ENCODE peak calls at places on chromosomes 6 and 20, in six cellular contexts. O, A, J, N, B and M are unnamed samples.

GRCh38 chr6:158611600-158612041 is 32.9 kb downstream of the DYNLT1 start:
- DNase-seq in O (peak; percentile 12), A (peak; percentile 88), J (no peak), N (no peak), B (peak; percentile 69), M (peak; percentile 96)

GRCh38 chr6:110517601-110518280 is 41.3 kb upstream of the SLC22A16 start:
- DNase-seq in O (no peak), A (no peak), J (no peak), N (no peak), B (no peak), M (no peak)

GRCh38 chr6:4603291-4603690 is 172.9 kb upstream of the CDYL start:
- DNase-seq in O (no peak), A (no peak), J (peak; percentile 67), N (peak; percentile 92), B (no peak), M (no peak)

GRCh38 chr6:39824030-39824926 is 32.1 kb downstream of the DAAM2 start:
- DNase-seq in O (no peak), A (peak; percentile 51), J (no peak), N (no peak), B (no peak), M (peak; percentile 42)

GRCh38 chr6:31304683-31305082 is 32.8 kb upstream of the HLA-C start:
- DNase-seq in O (no peak), A (no peak), J (peak; percentile 2), N (no peak), B (no peak), M (no peak)

GRCh38 chr6:161434921-161435411 is 161.1 kb upstream of the AGPAT4 start:
- DNase-seq in O (no peak), A (no peak), J (peak; percentile 95), N (peak; percentile 54), B (no peak), M (no peak)

GRCh38 chr20:63073051-63073737 is 66.4 kb upstream of the BHLHE23 start:
- DNase-seq in O (no peak), A (no peak), J (no peak), N (no peak), B (no peak), M (no peak)

GRCh38 chr6:37480951-37481597 is 18.6 kb downstream of the CCDC167 start:
- DNase-seq in O (no peak), A (no peak), J (no peak), N (no peak), B (no peak), M (no peak)

GRCh38 chr20:10665027-10665561 is 8.7 kb downstream of the JAG1 start:
- DNase-seq in O (no peak), A (peak; percentile 13), J (peak; percentile 33), N (no peak), B (no peak), M (no peak)

GRCh38 chr6:121435444-121436069 is at the start of gene GJA1:
- DNase-seq in O (peak; percentile 65), A (peak; percentile 82), J (peak; percentile 86), N (peak; percentile 93), B (peak; percentile 67), M (peak; percentile 97)

GRCh38 chr6:87483929-87484328 is 11.2 kb downstream of the SLC35A1 start:
- DNase-seq in O (peak; percentile 11), A (peak; percentile 89), J (peak; percentile 43), N (peak; percentile 71), B (peak; percentile 80), M (peak; percentile 94)

GRCh38 chr6:45690846-45691245 is 313.1 kb upstream of the SUPT3H start:
- DNase-seq in O (no peak), A (no peak), J (no peak), N (no peak), B (no peak), M (no peak)

GRCh38 chr20:18284805-18285533 is 3.4 kb upstream of the ZNF133 start:
- DNase-seq in O (no peak), A (no peak), J (peak; percentile 4), N (peak; percentile 31), B (no peak), M (no peak)

GRCh38 chr20:17628101-17628841 is 53.8 kb downstream of the RRBP1 start:
- DNase-seq in O (no peak), A (no peak), J (no peak), N (no peak), B (no peak), M (peak; percentile 44)

GRCh38 chr20:48403362-48403761 is 424.4 kb downstream of the PREX1 start:
- DNase-seq in O (no peak), A (no peak), J (no peak), N (no peak), B (no peak), M (no peak)

GRCh38 chr6:170084166-170084730 is 206.6 kb downstream of the DLL1 start:
- DNase-seq in O (no peak), A (no peak), J (no peak), N (no peak), B (no peak), M (no peak)

GRCh38 chr6:44667668-44668390 is 280.3 kb downstream of the CDC5L start:
- DNase-seq in O (no peak), A (peak; percentile 83), J (no peak), N (no peak), B (no peak), M (peak; percentile 87)

GRCh38 chr6:159608961-159609673 is 83.9 kb downstream of the SOD2 start:
- DNase-seq in O (no peak), A (peak; percentile 65), J (peak; percentile 28), N (no peak), B (peak; percentile 34), M (peak; percentile 81)

GRCh38 chr6:152975204-152975915 is 7.5 kb downstream of the FBXO5 start:
- DNase-seq in O (no peak), A (no peak), J (no peak), N (peak; percentile 65), B (no peak), M (no peak)

GRCh38 chr20:45848969-45849582 is 8.1 kb downstream of the ACOT8 start:
- DNase-seq in O (no peak), A (no peak), J (no peak), N (no peak), B (no peak), M (no peak)

GRCh38 chr20:45850238-45850637 is 7.0 kb downstream of the ACOT8 start:
- DNase-seq in O (no peak), A (no peak), J (no peak), N (no peak), B (no peak), M (no peak)

GRCh38 chr20:45853484-45853883 is 3.7 kb downstream of the ACOT8 start:
- DNase-seq in O (no peak), A (peak; percentile 57), J (no peak), N (no peak), B (no peak), M (no peak)

GRCh38 chr20:45850926-45851325 is 6.3 kb downstream of the ACOT8 start:
- DNase-seq in O (no peak), A (no peak), J (no peak), N (no peak), B (no peak), M (no peak)

GRCh38 chr20:45851501-45851900 is 5.7 kb downstream of the ACOT8 start:
- DNase-seq in O (no peak), A (no peak), J (no peak), N (no peak), B (no peak), M (no peak)
- H3K4ac ChIP-seq in O (no peak overlapping the region), A (no peak overlapping the region), J (no peak overlapping the region), N (no peak overlapping the region), B (no peak overlapping the region), M (no peak overlapping the region)

DNA sequence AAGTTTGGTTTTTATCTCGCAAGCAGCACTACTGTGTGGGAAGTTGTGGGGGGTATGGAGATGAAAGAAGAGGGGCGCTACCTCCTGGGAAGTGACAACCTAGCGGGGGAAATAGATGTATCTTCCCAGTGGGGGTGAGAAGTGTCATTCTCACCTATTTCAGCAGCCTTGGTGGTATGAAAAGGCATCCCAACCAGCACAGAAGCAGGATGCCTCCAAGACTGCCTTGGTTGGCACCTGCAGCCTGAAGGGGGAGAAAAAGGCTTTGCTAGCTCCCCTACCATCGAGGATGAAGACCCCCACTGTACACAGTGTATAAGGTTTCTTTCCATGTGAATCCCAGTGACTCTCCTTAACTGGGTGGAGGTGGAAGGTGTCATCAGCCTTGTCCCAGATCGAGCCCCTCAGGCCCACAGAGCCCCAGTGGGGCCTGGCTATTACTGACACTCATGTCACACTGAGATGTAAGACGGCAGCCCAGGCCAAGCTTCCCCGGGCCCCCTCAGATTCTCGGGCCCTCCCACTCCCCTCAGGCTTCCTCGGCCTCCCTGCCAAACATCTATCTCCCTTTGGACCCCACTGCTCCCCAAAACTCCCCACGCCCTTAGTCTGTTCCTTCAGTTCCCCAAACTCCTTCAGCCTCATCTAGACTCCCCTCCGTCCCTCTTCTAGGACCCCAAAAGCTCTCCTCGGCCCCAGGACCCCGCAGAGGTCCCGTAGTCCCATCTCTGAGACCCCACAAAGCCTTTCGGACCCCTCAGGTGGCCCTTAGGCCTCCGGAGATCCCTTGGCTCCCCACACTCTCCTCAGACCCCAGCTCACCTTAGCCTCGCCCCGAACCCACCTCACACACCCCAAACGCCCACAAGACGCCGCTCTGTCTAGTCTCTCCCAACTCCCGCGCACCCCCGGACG is 688 bp downstream of the COMMD7 start:
- DNase-seq in O (no peak), A (no peak), J (no peak), N (no peak), B (no peak), M (peak; percentile 87)
- H3K4ac ChIP-seq in O (no peak overlapping the region), A (no peak overlapping the region), J (peak overlapping the region; percentile 76), N (peak overlapping the region; percentile 95), B (peak overlapping the region; percentile 95), M (peak overlapping the region; percentile 93)

DNA sequence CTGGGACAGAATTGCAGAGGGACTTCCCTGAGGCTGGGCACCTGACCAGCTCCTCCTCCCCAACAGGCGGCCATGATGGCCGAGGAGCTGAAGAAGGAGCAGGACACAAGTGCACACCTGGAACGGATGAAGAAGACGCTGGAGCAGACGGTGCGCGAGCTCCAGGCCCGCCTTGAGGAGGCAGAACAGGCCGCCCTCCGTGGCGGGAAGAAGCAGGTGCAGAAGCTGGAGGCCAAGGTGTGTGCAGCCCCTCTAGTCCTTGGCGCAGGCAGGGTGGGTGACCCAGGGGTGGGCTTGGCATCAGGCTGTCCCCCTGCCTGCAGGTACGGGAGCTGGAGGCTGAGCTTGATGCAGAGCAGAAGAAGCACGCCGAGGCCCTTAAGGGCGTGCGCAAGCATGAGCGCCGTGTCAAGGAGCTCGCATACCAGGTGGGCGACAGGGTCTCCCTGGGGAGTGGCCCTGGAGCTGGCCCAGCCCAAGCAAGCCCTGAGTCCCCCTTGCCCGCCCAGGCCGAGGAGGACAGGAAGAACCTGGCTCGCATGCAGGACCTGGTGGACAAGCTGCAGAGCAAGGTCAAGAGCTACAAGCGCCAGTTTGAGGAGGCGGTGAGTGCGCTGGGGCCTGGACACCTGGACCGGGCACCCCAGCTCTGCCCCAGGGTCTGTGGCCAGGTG is 45.4 kb downstream of the MYH7B start:
- DNase-seq in O (no peak), A (no peak), J (no peak), N (no peak), B (no peak), M (no peak)
- H3K4ac ChIP-seq in O (no peak overlapping the region), A (no peak overlapping the region), J (no peak overlapping the region), N (no peak overlapping the region), B (no peak overlapping the region), M (no peak overlapping the region)

DNA sequence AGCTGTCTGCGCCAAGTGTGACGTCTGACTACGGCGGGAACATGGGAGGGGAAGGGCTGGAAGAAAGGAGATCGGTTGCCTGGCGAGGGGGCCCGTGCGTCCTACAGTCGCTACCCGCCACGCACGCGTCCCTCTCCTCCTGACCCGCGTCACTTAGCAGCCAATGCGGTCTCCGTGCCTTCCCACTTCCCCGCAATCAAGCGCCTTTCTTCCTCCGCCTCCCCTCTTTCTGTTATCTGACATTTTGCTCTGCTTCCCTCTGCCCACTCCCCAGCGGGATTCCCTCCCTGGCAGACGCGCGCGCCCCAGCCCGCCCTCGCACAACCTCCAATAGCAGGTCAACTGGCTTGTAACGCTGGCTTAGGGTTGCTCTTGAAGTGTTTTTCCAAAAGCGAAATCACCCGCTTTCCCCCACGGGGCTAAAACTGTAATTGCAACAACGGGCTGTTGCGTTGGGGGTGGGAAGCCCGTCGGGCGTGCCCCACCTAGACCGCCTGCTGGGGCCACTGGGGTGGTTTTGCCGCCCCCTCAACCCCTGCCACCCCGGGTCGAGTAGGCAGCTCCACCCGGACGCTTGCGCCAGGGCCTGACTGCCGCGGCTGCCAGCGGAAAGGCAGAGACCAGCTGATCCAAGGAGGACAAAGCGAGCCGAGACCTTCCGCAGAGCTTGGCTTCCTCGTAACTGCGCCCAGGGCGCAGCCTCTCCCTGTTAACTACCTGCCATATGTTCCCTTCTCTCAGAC is 6.2 kb upstream of the SOX4 start:
- DNase-seq in O (no peak), A (peak; percentile 75), J (peak; percentile 58), N (peak; percentile 81), B (no peak), M (peak; percentile 81)
- H3K4ac ChIP-seq in O (peak overlapping the region; percentile 6), A (no peak overlapping the region), J (peak overlapping the region; percentile 96), N (peak overlapping the region; percentile 90), B (no peak overlapping the region), M (no peak overlapping the region)